ENCODE peak calls at places on chromosomes 1 and 21, in eight cellular contexts. W is IMR-90, J is esophagus squamous epithelium, V is gastrocnemius medialis, H is GM12878, B is testis, Q is astrocyte, P is thoracic aorta. I is an unnamed sample. For H3K4me1 and H3K9me3, the result is how much of the 10 kb centered on the place peaks cover.

GRCh38 chr1:71093938-71094337 is 13.1 kb upstream of the ZRANB2 start:
- DNase-seq in W (peak), J (no peak), V (no peak), H (no peak), B (no peak), Q (no peak), P (no peak), I (no peak)

GRCh38 chr21:35521852-35522505 is 472.9 kb upstream of the RUNX1 start:
- DNase-seq in W (no peak), J (no peak), V (no peak), H (no peak), B (no peak), Q (no peak), P (no peak), I (no peak)

GRCh38 chr1:77514871-77515776 is 167.3 kb downstream of the ZZZ3 start:
- DNase-seq in W (peak), J (no peak), V (no peak), H (no peak), B (peak), Q (peak), P (no peak), I (peak)

GRCh38 chr1:155938220-155938627 is 3.2 kb upstream of the RXFP4 start:
- DNase-seq in W (peak), J (no peak), V (no peak), H (peak), B (peak), Q (peak), P (no peak), I (peak)

GRCh38 chr1:79781261-79781660 is 774.7 kb upstream of the ADGRL4 start:
- DNase-seq in W (peak), J (no peak), V (no peak), H (no peak), B (no peak), Q (no peak), P (no peak), I (no peak)

GRCh38 chr1:221708987-221709386 is 32.9 kb downstream of the DUSP10 start:
- DNase-seq in W (peak), J (no peak), V (peak), H (no peak), B (no peak), Q (peak), P (no peak), I (peak)

GRCh38 chr21:17667256-17667655 is 54.6 kb upstream of the BTG3 start:
- DNase-seq in W (no peak), J (no peak), V (no peak), H (no peak), B (no peak), Q (no peak), P (no peak), I (no peak)

GRCh38 chr1:9573723-9574122 is 15.0 kb upstream of the TMEM201 start:
- DNase-seq in W (peak), J (no peak), V (no peak), H (no peak), B (no peak), Q (no peak), P (no peak), I (no peak)

GRCh38 chr1:22450421-22451021 is 1.1 kb upstream of the ZBTB40 start:
- DNase-seq in W (no peak), J (no peak), V (no peak), H (no peak), B (no peak), Q (no peak), P (no peak), I (no peak)

GRCh38 chr21:31917108-31917507 is 44.3 kb downstream of the HUNK start:
- DNase-seq in W (no peak), J (no peak), V (no peak), H (no peak), B (no peak), Q (no peak), P (no peak), I (no peak)

GRCh38 chr1:112501810-112502641 is 6.7 kb upstream of the WNT2B start:
- DNase-seq in W (peak), J (no peak), V (peak), H (no peak), B (peak), Q (peak), P (no peak), I (peak)

GRCh38 chr21:46304437-46304836 is 18.3 kb downstream of the YBEY start:
- DNase-seq in W (no peak), J (no peak), V (no peak), H (no peak), B (no peak), Q (no peak), P (no peak), I (no peak)

GRCh38 chr21:34882719-34883131 is 166.4 kb downstream of the RUNX1 start:
- DNase-seq in W (no peak), J (no peak), V (no peak), H (no peak), B (no peak), Q (no peak), P (no peak), I (no peak)

GRCh38 chr21:38384675-38385074 is 113.6 kb downstream of the ERG start:
- DNase-seq in W (no peak), J (no peak), V (no peak), H (no peak), B (no peak), Q (no peak), P (no peak), I (no peak)

GRCh38 chr1:58607391-58607790 is 30.3 kb upstream of the TACSTD2 start:
- DNase-seq in W (no peak), J (no peak), V (no peak), H (no peak), B (no peak), Q (peak), P (no peak), I (no peak)

GRCh38 chr1:10415211-10415930 is 14.9 kb upstream of the CENPS start:
- DNase-seq in W (peak), J (no peak), V (peak), H (no peak), B (no peak), Q (peak), P (no peak), I (no peak)

GRCh38 chr1:159229486-159229885 is 24.8 kb downstream of the ACKR1 start:
- DNase-seq in W (no peak), J (no peak), V (no peak), H (no peak), B (no peak), Q (no peak), P (no peak), I (no peak)

GRCh38 chr21:43268804-43269186 is 100.0 kb downstream of the CRYAA start:
- DNase-seq in W (no peak), J (no peak), V (no peak), H (no peak), B (no peak), Q (no peak), P (no peak), I (no peak)

GRCh38 chr21:34949499-34949898 is 99.6 kb downstream of the RUNX1 start:
- DNase-seq in W (no peak), J (no peak), V (no peak), H (no peak), B (no peak), Q (no peak), P (no peak), I (no peak)

GRCh38 chr1:25610822-25611630 is 5.6 kb upstream of the MAN1C1 start:
- DNase-seq in W (peak), J (no peak), V (no peak), H (no peak), B (no peak), Q (no peak), P (no peak), I (no peak)

GRCh38 chr1:21261551-21262281 is 28.5 kb downstream of the ECE1 start:
- DNase-seq in W (peak), J (no peak), V (peak), H (no peak), B (peak), Q (peak), P (peak), I (peak)

GRCh38 chr1:234957330-234958065 is 171.1 kb downstream of the TOMM20 start:
- DNase-seq in W (peak), J (no peak), V (no peak), H (no peak), B (peak), Q (peak), P (no peak), I (no peak)

GRCh38 chr1:197771904-197772561 is 3.2 kb downstream of the DENND1B start:
- DNase-seq in W (no peak), J (no peak), V (no peak), H (no peak), B (no peak), Q (no peak), P (no peak), I (no peak)

GRCh38 chr1:197773856-197774255 is 1.4 kb downstream of the DENND1B start:
- DNase-seq in W (no peak), J (no peak), V (no peak), H (no peak), B (no peak), Q (no peak), P (no peak), I (no peak)

GRCh38 chr1:197768014-197768413 is 7.3 kb downstream of the DENND1B start:
- DNase-seq in W (no peak), J (no peak), V (no peak), H (no peak), B (no peak), Q (no peak), P (no peak), I (no peak)

GRCh38 chr1:197770243-197770642 is 5.0 kb downstream of the DENND1B start:
- DNase-seq in W (no peak), J (no peak), V (no peak), H (no peak), B (no peak), Q (no peak), P (no peak), I (no peak)

GRCh38 chr1:197771388-197771787 is 3.9 kb downstream of the DENND1B start:
- DNase-seq in W (no peak), J (no peak), V (no peak), H (no peak), B (no peak), Q (no peak), P (no peak), I (no peak)
- H3K4me1 ChIP-seq in W (under half), J (under half), V (under half), H (under half), B (under half), Q (under half), P (under half), I (under half)

GRCh38 chr1:43388021-43388575 is 1.5 kb downstream of the MED8 start:
- DNase-seq in W (peak), J (no peak), V (no peak), H (no peak), B (no peak), Q (no peak), P (no peak), I (no peak)
- TF ChIP-seq CTCF in W (no peak), J (no peak), V (no peak), H (no peak), B (no peak), Q (no peak), P (no peak), I (no peak)

GRCh38 chr21:18759267-18759666 is 355.7 kb upstream of the TMPRSS15 start:
- DNase-seq in W (no peak), J (no peak), V (no peak), H (no peak), B (no peak), Q (no peak), P (no peak), I (no peak)
- H3K9me3 ChIP-seq in W (under half), J (under half), V (under half), H (under half), B (under half), Q (under half), P (under half), I (under half)

GRCh38 chr1:34779962-34780361 is 1.1 kb upstream of the GJB3 start:
- DNase-seq in W (no peak), J (no peak), V (no peak), H (no peak), B (no peak), Q (no peak), P (no peak), I (no peak)

GRCh38 chr1:34781071-34781843 is at the start of gene GJB3:
- DNase-seq in W (no peak), J (no peak), V (no peak), H (no peak), B (no peak), Q (no peak), P (no peak), I (no peak)

GRCh38 chr1:34781844-34782391 is 904 bp downstream of the GJB3 start:
- DNase-seq in W (no peak), J (no peak), V (no peak), H (no peak), B (no peak), Q (no peak), P (no peak), I (no peak)

GRCh38 chr1:34779526-34779925 is 1.5 kb upstream of the GJB3 start:
- DNase-seq in W (no peak), J (no peak), V (no peak), H (no peak), B (no peak), Q (no peak), P (no peak), I (no peak)

GRCh38 chr1:34780528-34780927 is 486 bp upstream of the GJB3 start:
- DNase-seq in W (no peak), J (no peak), V (no peak), H (no peak), B (no peak), Q (no peak), P (no peak), I (no peak)
- H3K4me1 ChIP-seq in W (under half), J (under half), V (under half), H (under half), B (under half), Q (under half), P (under half), I (under half)

GRCh38 chr1:201080135-201080534 is 32.1 kb downstream of the CACNA1S start:
- DNase-seq in W (no peak), J (no peak), V (no peak), H (no peak), B (no peak), Q (no peak), P (no peak), I (no peak)
- TF ChIP-seq CTCF in W (no peak), J (no peak), V (no peak), H (no peak), B (no peak), Q (no peak), P (no peak), I (no peak)

I was measured in heart right ventricle.